ENCODE peak calls at places on chromosome 16, in five cellular contexts. A is sigmoid colon, M is transverse colon, Q is uterus, R is esophagus squamous epithelium. Z is an unnamed sample.

GRCh38 chr16:65510241-65510640 is 388.4 kb upstream of the CDH11 start:
- DNase-seq in A (no peak), R (no peak), M (no peak), Q (no peak), Z (no peak)

GRCh38 chr16:2786061-2786825 is 1.1 kb downstream of the PRSS33 start:
- DNase-seq in Q (no peak), M (no peak), R (no peak), A (peak; percentile 59), Z (no peak)

GRCh38 chr16:25176136-25176535 is 40.6 kb upstream of the AQP8 start:
- DNase-seq in A (no peak), M (no peak), Q (no peak), R (no peak), Z (no peak)

GRCh38 chr16:29729116-29729521 is 16.7 kb downstream of the C16orf54 start:
- DNase-seq in Q (no peak), R (no peak), M (no peak), A (no peak), Z (no peak)

GRCh38 chr16:85665929-85666328 is 22.8 kb downstream of the GINS2 start:
- DNase-seq in R (no peak), Q (no peak), A (peak; percentile 61), M (no peak), Z (no peak)

GRCh38 chr16:35492225-35492624 is 2032.8 kb downstream of the TP53TG3F start:
- DNase-seq in A (no peak), Q (no peak), M (no peak), R (no peak), Z (no peak)

GRCh38 chr16:29860218-29860617 is 2.8 kb downstream of the CDIPT start:
- DNase-seq in A (no peak), Q (no peak), M (no peak), R (no peak), Z (no peak)

GRCh38 chr16:58222532-58223316 is 24.8 kb upstream of the CSNK2A2 start:
- DNase-seq in R (no peak), Q (no peak), A (no peak), M (no peak), Z (no peak)

GRCh38 chr16:55479560-55480197 is 681 bp downstream of the MMP2 start:
- DNase-seq in R (no peak), M (no peak), Q (no peak), A (no peak), Z (peak; percentile 88)

GRCh38 chr16:5551909-5552308 is 454.3 kb upstream of the EEF2KMT start:
- DNase-seq in M (no peak), R (no peak), A (no peak), Q (no peak), Z (no peak)

GRCh38 chr16:57355898-57356414 is 2.6 kb upstream of the CCL22 start:
- DNase-seq in A (no peak), M (no peak), Q (no peak), R (no peak), Z (peak; percentile 37)

GRCh38 chr16:76265434-76266045 is 11.7 kb upstream of the CNTNAP4 start:
- DNase-seq in R (no peak), A (no peak), Q (no peak), M (peak; percentile 28), Z (no peak)

GRCh38 chr16:74999208-74999682 is 421 bp downstream of the ZNRF1 start:
- DNase-seq in Q (peak; percentile 62), M (peak; percentile 29), A (peak; percentile 73), R (no peak), Z (no peak)

GRCh38 chr16:54080524-54081008 is 206.0 kb downstream of the IRX3 start:
- DNase-seq in A (no peak), M (no peak), Q (no peak), R (no peak), Z (no peak)

GRCh38 chr16:30335598-30336474 is 19.3 kb downstream of the CD2BP2 start:
- DNase-seq in R (no peak), Q (no peak), M (peak; percentile 37), A (peak; percentile 70), Z (peak; percentile 77)

GRCh38 chr16:86308514-86308913 is 201.8 kb upstream of the FOXF1 start:
- DNase-seq in R (no peak), Q (no peak), A (peak; percentile 50), M (no peak), Z (no peak)

GRCh38 chr16:4386951-4387565 is 15.4 kb downstream of the VASN start:
- DNase-seq in M (no peak), Q (no peak), A (no peak), R (no peak), Z (no peak)
- TF ChIP-seq POLR2A in M (no peak), Q (no peak), A (no peak), R (no peak), Z (no peak)

GRCh38 chr16:1331712-1332617 is 1.5 kb upstream of the BAIAP3 start:
- DNase-seq in Q (no peak), R (no peak), A (peak; percentile 86), M (peak; percentile 88), Z (no peak)
- TF ChIP-seq POLR2A in Q (no peak), R (peak; percentile 43), A (no peak), M (peak; percentile 33), Z (no peak)

DNA sequence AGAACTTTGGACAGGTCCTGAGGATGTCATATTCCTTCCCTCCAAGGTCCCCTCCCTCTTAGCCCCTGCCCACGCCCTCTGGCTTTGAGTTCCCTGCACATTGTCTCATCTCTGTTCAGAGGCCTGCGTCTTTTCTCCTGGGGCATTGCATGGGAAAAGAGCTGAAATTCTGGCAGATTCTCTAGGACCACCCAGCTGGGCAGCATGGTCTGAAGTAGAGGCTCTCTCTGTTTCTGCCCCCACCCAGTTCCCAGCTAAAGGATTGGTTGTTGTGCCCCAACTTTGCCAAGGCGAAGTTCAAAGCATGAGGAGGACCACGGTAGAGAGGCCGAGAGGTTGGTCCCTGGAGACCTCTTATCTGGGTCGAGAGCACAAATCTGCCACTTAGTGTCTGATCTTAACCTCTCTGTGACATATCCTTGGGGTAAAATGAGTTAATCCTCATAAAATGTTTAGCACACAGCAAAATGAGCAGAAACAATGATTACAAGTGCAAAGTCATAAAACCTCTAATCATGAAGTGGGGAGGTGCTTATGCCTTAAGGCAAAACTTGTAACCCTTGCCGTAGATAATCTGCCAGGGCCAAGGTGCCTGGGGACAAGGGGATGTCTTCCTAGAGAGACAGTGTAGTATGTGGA is 2.4 kb downstream of the ABAT start:
- DNase-seq in R (no peak), Q (no peak), A (no peak), M (no peak), Z (no peak)
- TF ChIP-seq POLR2A in R (no peak), Q (no peak), A (no peak), M (no peak), Z (no peak)

GRCh38 chr16:87829123-87829980 is 40.0 kb downstream of the SLC7A5 start:
- DNase-seq in M (no peak), A (no peak), R (no peak), Q (no peak), Z (no peak)

GRCh38 chr16:87829988-87830672 is 39.2 kb downstream of the SLC7A5 start:
- DNase-seq in Q (no peak), A (no peak), R (no peak), M (no peak), Z (no peak)

GRCh38 chr16:87830673-87831420 is 38.5 kb downstream of the SLC7A5 start:
- DNase-seq in R (no peak), Q (no peak), A (no peak), M (no peak), Z (no peak)

GRCh38 chr16:87826798-87827587 is 42.3 kb downstream of the SLC7A5 start:
- DNase-seq in A (no peak), R (no peak), M (no peak), Q (no peak), Z (no peak)

GRCh38 chr16:87828071-87828971 is 41.0 kb downstream of the SLC7A5 start:
- DNase-seq in Q (no peak), A (no peak), M (no peak), R (no peak), Z (no peak)
- TF ChIP-seq POLR2A in Q (no peak), A (no peak), M (no peak), R (no peak), Z (no peak)